ENCODE peak calls at places on chromosomes 5 and 9, in eight cellular contexts. W is cardiac fibroblast; X is epithelial cell of esophagus; O is psoas muscle; R is astrocyte of the cerebellum; F is activated T-cell treated with anti-CD3 and anti-CD28 coated beads, Interleukin-2, amount 50 U/mL, for 24 hours; S is NCI-H69; T is activated CD8-positive, alpha-beta memory T cell treated with anti-CD3 and anti-CD28 coated beads for 1 hour. N is an unnamed sample.

GRCh38 chr5:133460172-133460758 is 152.1 kb downstream of the FSTL4 start:
- DNase-seq in W (peak), X (peak), O (no peak), R (no peak), F (peak), S (peak), T (no peak), N (no peak)

GRCh38 chr5:179128976-179129375 is 68.8 kb downstream of the ZNF354C start:
- DNase-seq in W (no peak), X (no peak), O (no peak), R (no peak), F (peak), S (no peak), T (no peak), N (no peak)

GRCh38 chr5:163809480-163809879 is 304.1 kb downstream of the MAT2B start:
- DNase-seq in W (peak), X (no peak), O (no peak), R (no peak), F (no peak), S (peak), T (no peak), N (no peak)

GRCh38 chr9:138020120-138020794 is 142.7 kb downstream of the CACNA1B start:
- DNase-seq in W (no peak), X (no peak), O (peak), R (no peak), F (no peak), S (peak), T (no peak), N (no peak)

GRCh38 chr5:75140277-75140676 is 87.9 kb upstream of the GCNT4 start:
- DNase-seq in W (no peak), X (no peak), O (no peak), R (no peak), F (no peak), S (no peak), T (no peak), N (no peak)

GRCh38 chr9:115671236-115671770 is 482.3 kb upstream of the PAPPA start:
- DNase-seq in W (no peak), X (no peak), O (no peak), R (no peak), F (no peak), S (no peak), T (no peak), N (no peak)

GRCh38 chr5:138602371-138603000 is 27.3 kb upstream of the HSPA9 start:
- DNase-seq in W (no peak), X (no peak), O (no peak), R (no peak), F (no peak), S (peak), T (no peak), N (no peak)

GRCh38 chr5:135693371-135693955 is 114.7 kb upstream of the CXCL14 start:
- DNase-seq in W (no peak), X (peak), O (no peak), R (no peak), F (no peak), S (no peak), T (no peak), N (no peak)

GRCh38 chr5:59296317-59297264 is 596.9 kb downstream of the PDE4D start:
- DNase-seq in W (peak), X (peak), O (no peak), R (no peak), F (no peak), S (peak), T (no peak), N (peak)

GRCh38 chr9:91207481-91207888 is 154.2 kb downstream of the AUH start:
- DNase-seq in W (peak), X (no peak), O (no peak), R (no peak), F (no peak), S (no peak), T (no peak), N (peak)

GRCh38 chr5:124746916-124747769 is 704 bp upstream of the ZNF608 start:
- DNase-seq in W (peak), X (peak), O (peak), R (peak), F (no peak), S (peak), T (no peak), N (peak)

GRCh38 chr5:116510525-116510924 is 64.1 kb downstream of the SEMA6A start:
- DNase-seq in W (no peak), X (no peak), O (no peak), R (no peak), F (no peak), S (no peak), T (no peak), N (no peak)

GRCh38 chr5:149680810-149681221 is 49.3 kb upstream of the PPARGC1B start:
- DNase-seq in W (no peak), X (no peak), O (peak), R (no peak), F (no peak), S (no peak), T (no peak), N (no peak)

GRCh38 chr5:61748651-61749050 is 416.6 kb downstream of the ZSWIM6 start:
- DNase-seq in W (no peak), X (no peak), O (no peak), R (no peak), F (no peak), S (no peak), T (no peak), N (no peak)

GRCh38 chr5:181217111-181217804 is 5.8 kb upstream of the TRIM41 start:
- DNase-seq in W (peak), X (peak), O (peak), R (no peak), F (peak), S (no peak), T (no peak), N (peak)

GRCh38 chr5:67413749-67414148 is 217.2 kb upstream of the CD180 start:
- DNase-seq in W (peak), X (no peak), O (no peak), R (no peak), F (no peak), S (no peak), T (no peak), N (no peak)

GRCh38 chr5:136749016-136749415 is 383.7 kb upstream of the TRPC7 start:
- DNase-seq in W (no peak), X (no peak), O (no peak), R (peak), F (no peak), S (no peak), T (no peak), N (no peak)